ENCODE peak calls at places on chromosome 21, in four cellular contexts. K, E, B and J are unnamed samples. For H3K79me2, the result is how much of the 10 kb centered on the place peaks cover.

GRCh38 chr21:33261635-33262034 is 4.5 kb upstream of the IL10RB start:
- DNase-seq in K (no peak), E (no peak), B (no peak), J (no peak)

GRCh38 chr21:45591619-45592207 is 49.5 kb upstream of the SLC19A1 start:
- DNase-seq in K (peak), E (no peak), B (no peak), J (no peak)

GRCh38 chr21:29870814-29871213 is 69.0 kb downstream of the GRIK1 start:
- DNase-seq in K (peak), E (no peak), B (no peak), J (peak)

GRCh38 chr21:23130308-23130707 is 2132.1 kb downstream of the NCAM2 start:
- DNase-seq in K (no peak), E (no peak), B (no peak), J (peak)

GRCh38 chr21:42151148-42152074 is 67.5 kb upstream of the ABCG1 start:
- DNase-seq in K (peak), E (no peak), B (no peak), J (no peak)

GRCh38 chr21:33402011-33402979 is 918 bp upstream of the IFNGR2 start:
- DNase-seq in K (peak), E (no peak), B (peak), J (peak)

GRCh38 chr21:33898546-33898945 is 17.1 kb downstream of the ATP5PO start:
- DNase-seq in K (no peak), E (no peak), B (no peak), J (no peak)

GRCh38 chr21:37153193-37153934 is 80.3 kb downstream of the TTC3 start:
- DNase-seq in K (no peak), E (no peak), B (peak), J (no peak)

GRCh38 chr21:23968722-23969647 is 1638.3 kb downstream of the MRPL39 start:
- DNase-seq in K (peak), E (peak), B (peak), J (peak)

GRCh38 chr21:44529503-44530125 is 10.4 kb downstream of the KRTAP10-1 start:
- DNase-seq in K (peak), E (no peak), B (no peak), J (no peak)

GRCh38 chr21:31455506-31455905 is 111.4 kb upstream of the TIAM1 start:
- DNase-seq in K (no peak), E (no peak), B (no peak), J (no peak)

GRCh38 chr21:33268736-33269441 is 2.7 kb downstream of the IL10RB start:
- DNase-seq in K (no peak), E (no peak), B (peak), J (no peak)

GRCh38 chr21:18499761-18500376 is 96.3 kb upstream of the TMPRSS15 start:
- DNase-seq in K (no peak), E (no peak), B (peak), J (peak)

DNA sequence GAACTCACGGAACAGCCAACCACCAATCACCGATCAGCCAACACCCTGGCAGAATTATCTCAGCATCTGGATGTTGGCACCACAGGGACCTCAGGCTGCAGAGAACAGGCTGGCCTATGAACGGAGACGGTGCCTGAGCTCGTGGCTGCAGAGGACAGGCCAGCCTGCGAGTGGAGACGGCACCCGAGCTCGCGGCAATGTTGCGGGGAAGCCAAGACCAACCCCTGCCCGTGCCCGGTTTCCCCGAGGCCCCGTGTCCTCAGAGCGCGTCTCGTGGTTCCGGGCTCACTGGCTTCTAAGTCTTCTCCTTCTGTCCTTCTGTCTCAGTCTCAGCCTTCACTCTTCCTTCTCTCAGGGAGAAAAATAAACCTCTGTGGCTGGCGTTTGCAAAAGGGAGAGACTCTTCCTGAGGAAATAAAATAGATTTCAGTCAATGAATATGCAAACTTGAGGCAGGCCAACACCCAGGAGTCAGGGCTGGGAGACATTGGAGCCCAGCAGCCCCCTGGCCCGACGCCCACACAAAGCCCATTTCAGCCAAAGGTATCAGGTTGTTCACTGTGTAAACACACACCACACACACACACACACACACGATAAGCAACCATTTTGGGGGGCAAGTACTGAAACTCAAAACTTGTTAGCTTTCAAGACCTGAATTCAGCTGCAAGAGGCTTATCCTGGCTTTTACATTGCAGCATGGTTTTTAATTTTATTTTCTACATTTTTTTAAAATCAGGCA is 67.7 kb downstream of the SIK1 start:
- DNase-seq in K (no peak), E (no peak), B (no peak), J (no peak)
- H2BK5ac ChIP-seq in K (no peak), E (no peak), B (no peak), J (no peak)

GRCh38 chr21:35559881-35560280 is 500.4 kb downstream of the SETD4 start:
- DNase-seq in K (no peak), E (no peak), B (no peak), J (no peak)
- H2BK120ac ChIP-seq in K (no peak), E (no peak), B (no peak), J (no peak)

GRCh38 chr21:16193758-16194606 is 464.2 kb downstream of the USP25 start:
- DNase-seq in K (peak), E (peak), B (peak), J (peak)

GRCh38 chr21:16196521-16197208 is 466.9 kb downstream of the USP25 start:
- DNase-seq in K (no peak), E (no peak), B (no peak), J (no peak)

GRCh38 chr21:16195476-16195875 is 465.7 kb downstream of the USP25 start:
- DNase-seq in K (no peak), E (no peak), B (no peak), J (no peak)

GRCh38 chr21:16194851-16195251 is 465.1 kb downstream of the USP25 start:
- DNase-seq in K (no peak), E (no peak), B (no peak), J (no peak)

GRCh38 chr21:16195896-16196443 is 466.2 kb downstream of the USP25 start:
- DNase-seq in K (no peak), E (no peak), B (no peak), J (no peak)
- H3K79me2 ChIP-seq in K (under half), E (under half), B (under half), J (under half)

GRCh38 chr21:39969691-39970364 is 102.6 kb downstream of the PCP4 start:
- DNase-seq in K (no peak), E (no peak), B (no peak), J (no peak)
- H2BK5ac ChIP-seq in K (no peak), E (no peak), B (peak), J (no peak)